ENCODE peak calls at places on chromosomes 13 and 19, in six cellular contexts. A is PC-9, E is HAP-1, T is IMR-90, H is ovary, Q is small intestine. I is an unnamed sample.

GRCh38 chr13:41587490-41587889 is 130.1 kb downstream of the RGCC start:
- DNase-seq in A (no peak), E (no peak), T (no peak), H (no peak), Q (no peak), I (no peak)

GRCh38 chr13:20188649-20189553 is 3.8 kb downstream of the GJB2 start:
- DNase-seq in A (no peak), E (peak; percentile 23), T (no peak), H (no peak), Q (no peak), I (peak; percentile 66)

GRCh38 chr13:66425741-66426140 is 804.4 kb downstream of the PCDH9 start:
- DNase-seq in A (no peak), E (no peak), T (peak; percentile 24), H (no peak), Q (no peak), I (no peak)

GRCh38 chr19:44681992-44682790 is 10.9 kb downstream of the CEACAM19 start:
- DNase-seq in A (no peak), E (no peak), T (no peak), H (no peak), Q (no peak), I (no peak)

GRCh38 chr19:2096543-2097329 is at the start of gene IZUMO4:
- DNase-seq in A (peak; percentile 77), E (peak; percentile 99), T (peak; percentile 96), H (peak; percentile 99), Q (peak; percentile 97), I (peak; percentile 100)

GRCh38 chr13:27852491-27852890 is 60.2 kb downstream of the GSX1 start:
- DNase-seq in A (no peak), E (no peak), T (no peak), H (no peak), Q (no peak), I (no peak)

GRCh38 chr13:106498158-106498557 is 37.3 kb downstream of the EFNB2 start:
- DNase-seq in A (no peak), E (no peak), T (no peak), H (no peak), Q (no peak), I (no peak)

GRCh38 chr19:6047741-6048231 is 62.5 kb downstream of the RFX2 start:
- DNase-seq in A (no peak), E (peak; percentile 58), T (peak; percentile 52), H (no peak), Q (no peak), I (peak; percentile 37)

GRCh38 chr19:41328157-41328817 is 18.3 kb downstream of the CCDC97 start:
- DNase-seq in A (no peak), E (no peak), T (peak; percentile 71), H (no peak), Q (peak; percentile 55), I (no peak)

GRCh38 chr13:103157034-103157433 is 90.8 kb upstream of the SLC10A2 start:
- DNase-seq in A (peak; percentile 85), E (no peak), T (no peak), H (no peak), Q (no peak), I (no peak)

GRCh38 chr19:4456843-4457653 is 546 bp downstream of the UBXN6 start:
- DNase-seq in A (no peak), E (peak; percentile 79), T (peak; percentile 56), H (no peak), Q (peak; percentile 6), I (peak; percentile 87)

GRCh38 chr13:92044351-92044750 is 645.9 kb downstream of the GPC5 start:
- DNase-seq in A (no peak), E (no peak), T (no peak), H (no peak), Q (no peak), I (no peak)

GRCh38 chr19:30054210-30054609 is 112.2 kb downstream of the URI1 start:
- DNase-seq in A (no peak), E (no peak), T (no peak), H (no peak), Q (no peak), I (no peak)

GRCh38 chr19:8457209-8457608 is 12.4 kb downstream of the HNRNPM start:
- DNase-seq in A (no peak), E (no peak), T (no peak), H (no peak), Q (no peak), I (no peak)

GRCh38 chr19:13023666-13024065 is 28.4 kb downstream of the NFIX start:
- DNase-seq in A (no peak), E (no peak), T (no peak), H (no peak), Q (no peak), I (no peak)

GRCh38 chr13:60242231-60242630 is 78.5 kb upstream of the DIAPH3 start:
- DNase-seq in A (no peak), E (no peak), T (no peak), H (no peak), Q (peak; percentile 8), I (no peak)

GRCh38 chr13:41352935-41353801 is 42.1 kb downstream of the NAA16 start:
- DNase-seq in A (peak; percentile 53), E (peak; percentile 78), T (peak; percentile 59), H (peak; percentile 37), Q (peak; percentile 51), I (no peak)

GRCh38 chr19:2428756-2429711 is 1.6 kb upstream of the TIMM13 start:
- DNase-seq in A (no peak), E (no peak), T (no peak), H (no peak), Q (no peak), I (no peak)

DNA sequence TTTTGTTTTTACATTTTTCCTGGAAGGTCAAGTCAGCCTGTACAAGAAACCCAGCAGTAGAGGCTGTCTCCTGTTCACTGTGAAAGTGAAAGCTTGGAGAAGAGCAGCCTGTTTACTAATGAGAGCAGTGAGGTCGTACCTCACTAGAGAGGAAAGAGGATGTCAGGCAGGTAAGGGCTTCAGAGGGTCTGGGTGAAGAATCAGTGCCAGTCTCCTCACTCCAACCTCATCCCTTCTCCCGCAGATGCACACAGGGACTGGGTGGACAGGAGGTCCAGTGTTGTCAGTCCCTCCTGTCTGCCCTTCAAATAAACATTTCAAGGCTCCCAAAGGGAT is 462.5 kb downstream of the KLF5 start:
- DNase-seq in A (no peak), E (no peak), T (no peak), H (no peak), Q (peak; percentile 77), I (no peak)
- H3K4me3 ChIP-seq in A (no peak overlapping the region), E (no peak overlapping the region), T (no peak overlapping the region), H (no peak overlapping the region), Q (no peak overlapping the region), I (no peak overlapping the region)

DNA sequence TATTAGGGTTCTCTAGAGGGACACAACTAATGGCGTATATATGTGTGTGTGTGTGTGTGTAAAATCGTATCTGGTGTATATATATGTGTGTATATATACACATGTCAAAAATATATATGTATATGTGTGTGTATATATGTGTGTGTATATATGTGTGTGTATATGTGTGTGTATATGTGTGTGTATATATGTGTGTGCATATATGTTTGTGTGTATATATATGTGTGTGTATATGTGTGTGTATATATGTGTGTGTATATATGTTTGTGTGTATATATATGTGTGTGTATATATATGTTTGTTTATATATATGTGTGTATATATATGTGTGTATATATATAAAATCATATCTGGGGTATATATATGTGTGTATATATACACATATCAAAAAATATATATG is 5.4 kb upstream of the LILRB5 start:
- DNase-seq in A (no peak), E (no peak), T (no peak), H (no peak), Q (no peak), I (no peak)
- H3K4me1 ChIP-seq in A (no peaks in the 10 kb centered on the region), E (no peaks in the 10 kb centered on the region), T (no peaks in the 10 kb centered on the region), H (no peaks in the 10 kb centered on the region), Q (no peaks in the 10 kb centered on the region), I (no peaks in the 10 kb centered on the region)

GRCh38 chr19:19009951-19010350 is 23.4 kb downstream of the SUGP2 start:
- DNase-seq in A (no peak), E (no peak), T (no peak), H (no peak), Q (no peak), I (no peak)

GRCh38 chr19:19006213-19006612 is 27.1 kb downstream of the SUGP2 start:
- DNase-seq in A (no peak), E (no peak), T (peak; percentile 10), H (no peak), Q (no peak), I (no peak)

GRCh38 chr19:19010551-19010950 is 22.8 kb downstream of the SUGP2 start:
- DNase-seq in A (no peak), E (no peak), T (no peak), H (no peak), Q (no peak), I (no peak)
- H3K36me3 ChIP-seq in A (peaks cover 26% of the 10 kb centered on the region), E (peaks cover 90% of the 10 kb centered on the region), T (peaks cover 64% of the 10 kb centered on the region), H (no peaks in the 10 kb centered on the region), Q (peaks cover 14% of the 10 kb centered on the region), I (peaks cover 39% of the 10 kb centered on the region)

DNA sequence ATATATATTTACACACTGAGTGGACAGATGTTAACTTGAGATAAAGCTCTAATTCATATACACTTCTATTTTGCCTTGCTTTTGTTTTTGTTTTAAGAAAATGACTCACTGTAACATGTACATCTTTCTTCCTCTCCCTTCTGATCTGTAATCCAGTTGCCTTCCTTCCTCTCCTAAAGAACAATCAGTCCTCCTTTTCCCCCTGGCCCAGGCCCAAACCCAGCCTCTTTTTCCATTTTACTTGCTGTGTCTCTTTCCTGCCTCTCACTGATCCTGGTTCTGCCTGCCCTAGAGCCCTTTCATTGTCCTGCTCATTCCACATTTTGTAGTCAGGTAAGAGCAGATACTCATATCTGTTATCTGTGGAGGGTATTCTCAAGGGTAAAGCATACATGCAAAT is 50.8 kb downstream of the ZAR1L start:
- DNase-seq in A (no peak), E (no peak), T (peak; percentile 55), H (peak; percentile 49), Q (no peak), I (peak; percentile 67)
- H3K4me3 ChIP-seq in A (no peak overlapping the region), E (no peak overlapping the region), T (no peak overlapping the region), H (no peak overlapping the region), Q (no peak overlapping the region), I (no peak overlapping the region)

DNA sequence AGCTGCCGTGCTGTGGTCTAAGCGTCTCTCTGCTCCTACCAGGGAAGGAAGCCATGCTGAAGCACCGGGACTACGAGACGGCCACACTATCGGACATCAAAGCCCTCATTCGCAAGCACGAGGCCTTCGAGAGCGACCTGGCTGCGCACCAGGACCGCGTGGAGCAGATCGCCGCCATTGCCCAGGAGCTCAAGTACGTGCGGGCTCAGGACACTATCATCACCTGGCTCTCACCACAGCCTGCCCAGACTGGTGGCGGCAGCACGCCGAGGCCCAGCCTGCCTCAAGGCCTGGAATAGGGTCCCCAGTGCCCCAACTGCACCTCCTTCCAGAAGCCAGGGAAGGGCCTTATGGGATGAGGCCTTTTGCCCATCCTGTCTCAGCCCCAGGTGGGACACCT is 22.8 kb downstream of the CAPN12 start:
- DNase-seq in A (no peak), E (no peak), T (no peak), H (no peak), Q (no peak), I (no peak)
- H3K4me1 ChIP-seq in A (peaks cover 11% of the 10 kb centered on the region), E (no peaks in the 10 kb centered on the region), T (peaks cover 7% of the 10 kb centered on the region), H (peaks cover 3% of the 10 kb centered on the region), Q (no peaks in the 10 kb centered on the region), I (no peaks in the 10 kb centered on the region)

I was measured in kidney.